ENCODE peak calls at places on chromosomes 12 and 14, in five cellular contexts. R, C, B, I and M are unnamed samples.

GRCh38 chr12:52119398-52120254 is 40.1 kb downstream of the SMIM41 start:
- DNase-seq in I (peak), C (peak), B (no peak), R (peak), M (peak)

GRCh38 chr14:74697543-74697942 is 15.3 kb downstream of the AREL1 start:
- DNase-seq in I (no peak), C (peak), B (peak), R (no peak), M (no peak)

GRCh38 chr14:22099942-22100763 is 426.5 kb upstream of the OR4E1 start:
- DNase-seq in R (no peak), B (peak), I (peak), C (peak), M (peak)

GRCh38 chr14:69592923-69593677 is 18.3 kb upstream of the SUSD6 start:
- DNase-seq in I (peak), R (no peak), B (no peak), C (peak), M (no peak)

GRCh38 chr12:54411398-54412241 is 7.4 kb downstream of the ITGA5 start:
- DNase-seq in B (peak), C (peak), I (peak), R (peak), M (peak)

GRCh38 chr12:93060666-93061413 is 131.7 kb upstream of the EEA1 start:
- DNase-seq in I (peak), B (no peak), C (peak), R (no peak), M (no peak)

GRCh38 chr12:131869871-131870418 is 24.5 kb upstream of the ULK1 start:
- DNase-seq in C (peak), B (peak), I (no peak), R (peak), M (no peak)

GRCh38 chr12:51974646-51975045 is 23.1 kb downstream of the ACVR1B start:
- DNase-seq in C (no peak), B (no peak), I (no peak), R (no peak), M (no peak)

GRCh38 chr14:95998656-95999055 is 40.5 kb upstream of the C14orf132 start:
- DNase-seq in B (no peak), R (no peak), C (peak), I (no peak), M (peak)

GRCh38 chr12:8644345-8645248 is 18.0 kb downstream of the MFAP5 start:
- DNase-seq in R (no peak), I (no peak), C (no peak), B (peak), M (peak)

GRCh38 chr12:114668905-114669304 is 15.1 kb downstream of the TBX3 start:
- DNase-seq in R (no peak), C (no peak), B (no peak), I (peak), M (no peak)

GRCh38 chr14:73713206-73713803 is 879 bp downstream of the PNMA1 start:
- DNase-seq in C (no peak), R (no peak), B (no peak), I (no peak), M (no peak)

GRCh38 chr14:35952584-35952983 is 126.4 kb downstream of the BRMS1L start:
- DNase-seq in B (no peak), I (no peak), R (no peak), C (no peak), M (no peak)

GRCh38 chr14:35961697-35962274 is 135.6 kb downstream of the BRMS1L start:
- DNase-seq in B (no peak), C (no peak), R (no peak), I (no peak), M (no peak)

GRCh38 chr14:35959835-35960234 is 133.7 kb downstream of the BRMS1L start:
- DNase-seq in R (no peak), C (no peak), I (no peak), B (no peak), M (no peak)

DNA sequence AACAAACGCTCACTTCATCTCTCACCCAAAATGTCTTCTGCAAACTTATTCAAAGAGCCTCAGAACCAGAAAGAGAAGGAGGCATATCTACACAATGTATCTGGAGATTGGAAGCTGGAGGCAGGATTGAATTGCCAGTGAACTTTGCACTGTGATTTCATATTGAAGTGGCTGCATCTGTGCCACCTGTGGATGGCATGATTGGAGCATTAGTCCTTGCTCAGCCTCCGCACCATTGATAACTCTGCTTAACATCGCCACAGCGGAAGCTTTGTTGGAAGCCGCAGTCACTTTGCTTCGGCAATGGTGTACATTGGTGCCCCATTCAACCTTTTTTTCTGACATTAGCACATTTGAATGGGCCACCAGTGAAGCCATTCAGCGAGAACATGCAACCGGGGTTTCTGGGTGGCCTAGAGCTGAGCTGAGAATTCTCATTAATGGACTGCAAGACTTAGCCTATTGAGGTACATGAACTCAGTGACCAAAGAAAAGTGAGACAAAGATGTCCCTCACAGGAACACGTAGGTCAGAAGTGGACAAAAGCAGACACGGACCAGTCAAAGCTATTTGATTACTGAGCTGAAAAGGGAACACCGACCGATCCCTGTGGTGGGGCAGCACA is 130.3 kb downstream of the BRMS1L start:
- DNase-seq in I (no peak), R (no peak), C (no peak), B (no peak), M (no peak)
- H2AFZ ChIP-seq in I (no peak), R (no peak), C (no peak), B (no peak), M (no peak)

GRCh38 chr14:68363841-68364711 is 428.8 kb downstream of the ZFP36L1 start:
- DNase-seq in R (no peak), I (peak), C (peak), B (no peak), M (no peak)
- H3K4me3 ChIP-seq in R (no peak), I (no peak), C (no peak), B (no peak), M (no peak)

DNA sequence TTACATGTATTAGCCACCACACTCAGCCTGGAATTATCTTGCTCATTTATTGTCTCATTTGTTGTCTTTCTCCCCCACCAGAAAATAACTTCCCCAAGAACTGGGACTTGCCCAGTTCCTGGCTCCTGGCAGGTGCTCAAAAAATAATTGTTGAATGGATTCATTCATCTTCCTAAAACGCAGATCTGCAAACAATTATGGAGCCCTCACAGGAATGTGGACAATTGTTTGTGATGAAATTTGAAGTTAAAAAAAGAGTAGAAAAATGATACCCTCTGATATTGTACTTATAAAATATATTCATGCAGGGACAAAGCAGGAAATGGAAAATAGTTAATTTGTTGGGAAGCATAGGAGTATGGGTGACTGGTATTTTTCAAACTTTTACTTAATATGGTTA is 60.7 kb upstream of the MAP1LC3B2 start:
- DNase-seq in R (no peak), I (no peak), B (no peak), C (no peak), M (no peak)
- H3K4me2 ChIP-seq in R (no peak), I (no peak), B (no peak), C (no peak), M (no peak)

GRCh38 chr12:24479131-24479530 is 469.8 kb downstream of the BCAT1 start:
- DNase-seq in I (no peak), R (no peak), B (no peak), C (peak), M (no peak)

GRCh38 chr12:24483732-24484131 is 465.2 kb downstream of the BCAT1 start:
- DNase-seq in I (no peak), R (no peak), B (no peak), C (no peak), M (no peak)

GRCh38 chr12:24482044-24482443 is 466.9 kb downstream of the BCAT1 start:
- DNase-seq in B (no peak), R (no peak), C (no peak), I (no peak), M (no peak)

GRCh38 chr12:24480766-24481449 is 468.0 kb downstream of the BCAT1 start:
- DNase-seq in I (no peak), B (no peak), R (no peak), C (peak), M (no peak)

GRCh38 chr12:24482882-24483604 is 465.9 kb downstream of the BCAT1 start:
- DNase-seq in C (peak), R (no peak), B (no peak), I (no peak), M (no peak)
- H2AFZ ChIP-seq in C (no peak), R (no peak), B (no peak), I (no peak), M (no peak)